ENCODE peak calls at places on chromosome 1, in nine cellular contexts. R, Y, H, D, V, J, Q, E and A are unnamed samples.

GRCh38 chr1:86068841-86069756 is 87.5 kb downstream of the COL24A1 start:
- DNase-seq in R (no peak), D (no peak), J (no peak), H (no peak), Y (no peak), V (no peak), Q (no peak), E (no peak), A (no peak)

GRCh38 chr1:27042670-27043069 is 30.0 kb upstream of the TENT5B start:
- DNase-seq in R (no peak), E (no peak), D (no peak), J (peak), H (peak), Y (no peak), V (no peak), Q (no peak), A (no peak)

GRCh38 chr1:45317163-45317562 is 9.5 kb upstream of the HPDL start:
- DNase-seq in J (no peak), H (no peak), Y (no peak), D (no peak), R (no peak), Q (no peak), V (no peak), E (no peak), A (no peak)

GRCh38 chr1:116485071-116485735 is 85.6 kb downstream of the CD58 start:
- DNase-seq in H (peak), R (peak), V (peak), E (peak), Y (peak), D (peak), Q (peak), J (peak), A (peak)

GRCh38 chr1:223326776-223327175 is 37.2 kb downstream of the SUSD4 start:
- DNase-seq in D (no peak), J (no peak), H (no peak), V (no peak), E (no peak), Y (no peak), R (no peak), Q (no peak), A (no peak)

GRCh38 chr1:110615548-110616130 is 9.5 kb upstream of the KCNA2 start:
- DNase-seq in Y (peak), Q (peak), V (peak), D (no peak), H (peak), E (peak), R (peak), J (peak), A (no peak)

GRCh38 chr1:167121375-167122120 is 27.7 kb downstream of the STYXL2 start:
- DNase-seq in E (peak), V (no peak), Y (peak), Q (peak), J (peak), D (peak), R (peak), H (peak), A (peak)

GRCh38 chr1:39632491-39633417 is 6.7 kb downstream of the HEYL start:
- DNase-seq in Y (no peak), E (no peak), H (peak), D (peak), V (peak), J (peak), Q (no peak), R (no peak), A (no peak)